ENCODE peak calls at places on chromosomes 4 and X, in eight cellular contexts. One of them, this sample, is unnamed.

GRCh38 chrX:24293412-24293811 is 20.5 kb downstream of the SUPT20HL2 start:
- DNase-seq in fibroblast of mammary gland: no peak
- DNase-seq in AG09309: no peak
- DNase-seq in epithelial cell of esophagus: no peak
- DNase-seq in BE2C: no peak
- DNase-seq in foreskin keratinocyte: no peak
- DNase-seq in kidney epithelial cell: no peak
- DNase-seq in RWPE1: no peak
- DNase-seq in this sample: no peak

GRCh38 chr4:55169352-55169959 is 44.1 kb upstream of the KDR start:
- DNase-seq in kidney epithelial cell: no peak
- DNase-seq in fibroblast of mammary gland: no peak
- DNase-seq in epithelial cell of esophagus: peak
- DNase-seq in RWPE1: no peak
- DNase-seq in BE2C: no peak
- DNase-seq in foreskin keratinocyte: no peak
- DNase-seq in AG09309: no peak
- DNase-seq in this sample: no peak

GRCh38 chrX:21986596-21986995 is 45.5 kb upstream of the PHEX start:
- DNase-seq in fibroblast of mammary gland: peak
- DNase-seq in BE2C: no peak
- DNase-seq in kidney epithelial cell: no peak
- DNase-seq in RWPE1: no peak
- DNase-seq in AG09309: peak
- DNase-seq in foreskin keratinocyte: no peak
- DNase-seq in epithelial cell of esophagus: peak
- DNase-seq in this sample: peak

GRCh38 chr4:40264995-40265909 is 68.4 kb downstream of the RHOH start:
- DNase-seq in RWPE1: no peak
- DNase-seq in fibroblast of mammary gland: no peak
- DNase-seq in kidney epithelial cell: no peak
- DNase-seq in epithelial cell of esophagus: no peak
- DNase-seq in AG09309: no peak
- DNase-seq in BE2C: peak
- DNase-seq in foreskin keratinocyte: no peak
- DNase-seq in this sample: no peak

GRCh38 chr4:80266902-80267380 is 477 bp downstream of the FGF5 start:
- DNase-seq in RWPE1: peak
- DNase-seq in epithelial cell of esophagus: peak
- DNase-seq in kidney epithelial cell: no peak
- DNase-seq in BE2C: no peak
- DNase-seq in fibroblast of mammary gland: peak
- DNase-seq in AG09309: no peak
- DNase-seq in foreskin keratinocyte: peak
- DNase-seq in this sample: peak

GRCh38 chr4:166422475-166422874 is 549.4 kb downstream of the TLL1 start:
- DNase-seq in foreskin keratinocyte: peak
- DNase-seq in kidney epithelial cell: no peak
- DNase-seq in fibroblast of mammary gland: peak
- DNase-seq in epithelial cell of esophagus: peak
- DNase-seq in RWPE1: peak
- DNase-seq in AG09309: peak
- DNase-seq in BE2C: no peak
- DNase-seq in this sample: peak

GRCh38 chr4:100981447-100982204 is 365.7 kb downstream of the PPP3CA start:
- DNase-seq in fibroblast of mammary gland: peak
- DNase-seq in epithelial cell of esophagus: peak
- DNase-seq in AG09309: peak
- DNase-seq in RWPE1: no peak
- DNase-seq in foreskin keratinocyte: no peak
- DNase-seq in BE2C: no peak
- DNase-seq in kidney epithelial cell: no peak
- DNase-seq in this sample: no peak

GRCh38 chrX:319579-320125 is 1.1 kb upstream of the GTPBP6 start:
- DNase-seq in AG09309: no peak
- DNase-seq in foreskin keratinocyte: no peak
- DNase-seq in kidney epithelial cell: no peak
- DNase-seq in RWPE1: no peak
- DNase-seq in BE2C: no peak
- DNase-seq in epithelial cell of esophagus: no peak
- DNase-seq in fibroblast of mammary gland: no peak
- DNase-seq in this sample: no peak

GRCh38 chrX:54066841-54067240 is 22.6 kb upstream of the PHF8 start:
- DNase-seq in BE2C: no peak
- DNase-seq in AG09309: no peak
- DNase-seq in RWPE1: no peak
- DNase-seq in foreskin keratinocyte: peak
- DNase-seq in epithelial cell of esophagus: peak
- DNase-seq in kidney epithelial cell: no peak
- DNase-seq in fibroblast of mammary gland: peak
- DNase-seq in this sample: peak

GRCh38 chrX:67317725-67318124 is 226.1 kb upstream of the AR start:
- DNase-seq in foreskin keratinocyte: no peak
- DNase-seq in fibroblast of mammary gland: no peak
- DNase-seq in kidney epithelial cell: no peak
- DNase-seq in BE2C: no peak
- DNase-seq in RWPE1: no peak
- DNase-seq in AG09309: no peak
- DNase-seq in epithelial cell of esophagus: no peak
- DNase-seq in this sample: no peak

GRCh38 chr4:187172340-187172761 is 448.7 kb upstream of the FAT1 start:
- DNase-seq in fibroblast of mammary gland: peak
- DNase-seq in BE2C: peak
- DNase-seq in RWPE1: no peak
- DNase-seq in foreskin keratinocyte: peak
- DNase-seq in epithelial cell of esophagus: peak
- DNase-seq in kidney epithelial cell: no peak
- DNase-seq in AG09309: no peak
- DNase-seq in this sample: peak

GRCh38 chr4:187176261-187176910 is 452.7 kb upstream of the FAT1 start:
- DNase-seq in RWPE1: no peak
- DNase-seq in kidney epithelial cell: no peak
- DNase-seq in foreskin keratinocyte: no peak
- DNase-seq in fibroblast of mammary gland: no peak
- DNase-seq in BE2C: peak
- DNase-seq in AG09309: no peak
- DNase-seq in epithelial cell of esophagus: no peak
- DNase-seq in this sample: no peak

GRCh38 chr4:187178084-187178483 is 454.4 kb upstream of the FAT1 start:
- DNase-seq in fibroblast of mammary gland: no peak
- DNase-seq in RWPE1: no peak
- DNase-seq in BE2C: no peak
- DNase-seq in AG09309: no peak
- DNase-seq in kidney epithelial cell: no peak
- DNase-seq in epithelial cell of esophagus: no peak
- DNase-seq in foreskin keratinocyte: no peak
- DNase-seq in this sample: no peak

GRCh38 chr4:187174749-187175148 is 451.1 kb upstream of the FAT1 start:
- DNase-seq in epithelial cell of esophagus: no peak
- DNase-seq in kidney epithelial cell: no peak
- DNase-seq in foreskin keratinocyte: no peak
- DNase-seq in RWPE1: no peak
- DNase-seq in fibroblast of mammary gland: peak
- DNase-seq in BE2C: no peak
- DNase-seq in AG09309: no peak
- DNase-seq in this sample: no peak

DNA sequence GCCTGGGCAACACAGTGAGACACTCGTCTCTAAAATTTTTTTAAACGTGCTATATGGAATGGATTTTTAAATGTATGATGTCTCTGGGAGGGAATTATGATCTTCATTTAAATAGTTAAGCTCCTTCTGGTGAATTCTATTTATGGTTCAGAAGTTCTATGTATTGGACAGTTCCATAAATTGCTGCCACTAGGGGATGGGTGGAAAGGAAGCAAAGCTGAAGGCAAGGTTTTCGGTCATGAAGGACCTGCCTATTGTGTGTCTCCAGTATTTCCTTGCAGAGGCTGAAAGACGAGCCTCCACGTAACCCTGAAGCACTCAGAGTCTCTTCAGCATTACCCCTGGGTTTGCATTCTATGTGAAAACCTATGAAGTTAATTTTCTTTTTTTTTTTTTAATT is 451.5 kb upstream of the FAT1 start:
- DNase-seq in epithelial cell of esophagus: peak
- DNase-seq in foreskin keratinocyte: no peak
- DNase-seq in fibroblast of mammary gland: peak
- DNase-seq in kidney epithelial cell: no peak
- DNase-seq in AG09309: no peak
- DNase-seq in RWPE1: no peak
- DNase-seq in BE2C: no peak
- DNase-seq in this sample: no peak
- TF ChIP-seq CTCF in epithelial cell of esophagus: peak
- TF ChIP-seq CTCF in foreskin keratinocyte: peak
- TF ChIP-seq CTCF in fibroblast of mammary gland: peak
- TF ChIP-seq CTCF in kidney epithelial cell: peak
- TF ChIP-seq CTCF in AG09309: peak
- TF ChIP-seq CTCF in RWPE1: no peak
- TF ChIP-seq CTCF in BE2C: peak
- TF ChIP-seq CTCF in this sample: peak

DNA sequence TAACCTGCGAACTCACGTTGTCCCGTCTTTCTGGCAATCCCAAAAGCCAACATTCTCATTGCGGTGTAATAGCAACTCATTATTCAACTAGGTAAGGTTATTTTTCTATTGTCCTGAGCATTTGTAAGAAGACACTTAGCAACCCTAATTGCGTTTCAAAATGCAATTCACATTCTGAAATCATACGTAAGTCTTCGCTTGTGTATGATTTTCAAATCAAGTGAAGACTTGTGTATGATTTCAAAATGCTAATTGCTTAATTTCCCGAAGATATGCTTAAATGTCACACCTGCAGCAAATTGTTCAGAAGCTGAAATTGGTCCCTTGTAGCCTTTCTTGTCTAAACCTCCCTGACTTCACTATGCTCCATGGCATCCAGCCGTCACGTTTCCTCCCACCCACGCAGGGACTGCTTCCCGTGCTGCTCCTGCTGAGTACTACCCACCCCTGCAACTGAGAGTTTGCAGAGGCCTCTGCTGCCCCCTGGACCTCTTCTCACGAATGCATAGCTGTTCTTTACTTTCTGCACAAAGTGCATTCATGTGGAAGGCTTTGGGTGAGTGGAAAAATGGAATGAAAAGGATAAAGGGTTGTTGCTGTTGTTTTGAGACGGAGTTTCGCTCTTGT is 40.8 kb upstream of the CLDN24 start:
- DNase-seq in BE2C: peak
- DNase-seq in RWPE1: no peak
- DNase-seq in epithelial cell of esophagus: peak
- DNase-seq in fibroblast of mammary gland: peak
- DNase-seq in kidney epithelial cell: no peak
- DNase-seq in foreskin keratinocyte: no peak
- DNase-seq in AG09309: no peak
- DNase-seq in this sample: no peak
- TF ChIP-seq CTCF in BE2C: peak
- TF ChIP-seq CTCF in RWPE1: no peak
- TF ChIP-seq CTCF in epithelial cell of esophagus: peak
- TF ChIP-seq CTCF in fibroblast of mammary gland: peak
- TF ChIP-seq CTCF in kidney epithelial cell: peak
- TF ChIP-seq CTCF in foreskin keratinocyte: peak
- TF ChIP-seq CTCF in AG09309: peak
- TF ChIP-seq CTCF in this sample: peak

GRCh38 chr4:177380730-177381287 is 61.4 kb downstream of the AGA start:
- DNase-seq in foreskin keratinocyte: peak
- DNase-seq in epithelial cell of esophagus: peak
- DNase-seq in BE2C: peak
- DNase-seq in RWPE1: no peak
- DNase-seq in AG09309: no peak
- DNase-seq in fibroblast of mammary gland: peak
- DNase-seq in kidney epithelial cell: no peak
- DNase-seq in this sample: no peak

GRCh38 chr4:177371452-177371851 is 61.8 kb downstream of the NEIL3 start:
- DNase-seq in AG09309: no peak
- DNase-seq in epithelial cell of esophagus: no peak
- DNase-seq in BE2C: no peak
- DNase-seq in RWPE1: no peak
- DNase-seq in kidney epithelial cell: no peak
- DNase-seq in fibroblast of mammary gland: no peak
- DNase-seq in foreskin keratinocyte: no peak
- DNase-seq in this sample: no peak

GRCh38 chr4:177374966-177375365 is 65.3 kb downstream of the NEIL3 start:
- DNase-seq in RWPE1: no peak
- DNase-seq in kidney epithelial cell: no peak
- DNase-seq in BE2C: no peak
- DNase-seq in fibroblast of mammary gland: no peak
- DNase-seq in AG09309: no peak
- DNase-seq in epithelial cell of esophagus: no peak
- DNase-seq in foreskin keratinocyte: no peak
- DNase-seq in this sample: no peak

GRCh38 chr4:177375372-177375771 is 65.7 kb downstream of the NEIL3 start:
- DNase-seq in RWPE1: no peak
- DNase-seq in foreskin keratinocyte: no peak
- DNase-seq in kidney epithelial cell: no peak
- DNase-seq in fibroblast of mammary gland: no peak
- DNase-seq in epithelial cell of esophagus: no peak
- DNase-seq in AG09309: no peak
- DNase-seq in BE2C: no peak
- DNase-seq in this sample: no peak

GRCh38 chr4:177375971-177376370 is 66.3 kb downstream of the AGA start:
- DNase-seq in RWPE1: no peak
- DNase-seq in BE2C: no peak
- DNase-seq in fibroblast of mammary gland: no peak
- DNase-seq in epithelial cell of esophagus: no peak
- DNase-seq in kidney epithelial cell: no peak
- DNase-seq in foreskin keratinocyte: no peak
- DNase-seq in AG09309: no peak
- DNase-seq in this sample: no peak
- TF ChIP-seq CTCF in RWPE1: no peak
- TF ChIP-seq CTCF in BE2C: peak
- TF ChIP-seq CTCF in fibroblast of mammary gland: no peak
- TF ChIP-seq CTCF in epithelial cell of esophagus: peak
- TF ChIP-seq CTCF in kidney epithelial cell: no peak
- TF ChIP-seq CTCF in foreskin keratinocyte: no peak
- TF ChIP-seq CTCF in AG09309: no peak
- TF ChIP-seq CTCF in this sample: no peak

GRCh38 chr4:6064383-6064782 is 46.2 kb upstream of the C4orf50 start:
- DNase-seq in AG09309: no peak
- DNase-seq in fibroblast of mammary gland: no peak
- DNase-seq in foreskin keratinocyte: no peak
- DNase-seq in BE2C: no peak
- DNase-seq in kidney epithelial cell: no peak
- DNase-seq in RWPE1: no peak
- DNase-seq in epithelial cell of esophagus: no peak
- DNase-seq in this sample: no peak

GRCh38 chr4:6062133-6062532 is 43.9 kb upstream of the C4orf50 start:
- DNase-seq in RWPE1: no peak
- DNase-seq in kidney epithelial cell: no peak
- DNase-seq in epithelial cell of esophagus: no peak
- DNase-seq in BE2C: no peak
- DNase-seq in foreskin keratinocyte: no peak
- DNase-seq in fibroblast of mammary gland: no peak
- DNase-seq in AG09309: no peak
- DNase-seq in this sample: no peak

GRCh38 chr4:6066191-6066590 is 48.0 kb upstream of the C4orf50 start:
- DNase-seq in kidney epithelial cell: no peak
- DNase-seq in RWPE1: no peak
- DNase-seq in AG09309: no peak
- DNase-seq in BE2C: no peak
- DNase-seq in foreskin keratinocyte: no peak
- DNase-seq in epithelial cell of esophagus: no peak
- DNase-seq in fibroblast of mammary gland: no peak
- DNase-seq in this sample: no peak

GRCh38 chr4:6063684-6064083 is 45.5 kb upstream of the C4orf50 start:
- DNase-seq in BE2C: no peak
- DNase-seq in epithelial cell of esophagus: no peak
- DNase-seq in RWPE1: no peak
- DNase-seq in kidney epithelial cell: no peak
- DNase-seq in AG09309: no peak
- DNase-seq in fibroblast of mammary gland: no peak
- DNase-seq in foreskin keratinocyte: no peak
- DNase-seq in this sample: no peak

GRCh38 chr4:6065166-6065565 is 46.9 kb upstream of the C4orf50 start:
- DNase-seq in epithelial cell of esophagus: no peak
- DNase-seq in AG09309: no peak
- DNase-seq in fibroblast of mammary gland: no peak
- DNase-seq in kidney epithelial cell: no peak
- DNase-seq in foreskin keratinocyte: no peak
- DNase-seq in RWPE1: no peak
- DNase-seq in BE2C: no peak
- DNase-seq in this sample: no peak
- TF ChIP-seq CTCF in epithelial cell of esophagus: no peak
- TF ChIP-seq CTCF in AG09309: no peak
- TF ChIP-seq CTCF in fibroblast of mammary gland: no peak
- TF ChIP-seq CTCF in kidney epithelial cell: no peak
- TF ChIP-seq CTCF in foreskin keratinocyte: no peak
- TF ChIP-seq CTCF in RWPE1: no peak
- TF ChIP-seq CTCF in BE2C: no peak
- TF ChIP-seq CTCF in this sample: no peak